ENCODE peak calls at places on chromosomes 2 and 18, in six cellular contexts. V, A, O, N, D and H are unnamed samples.

GRCh38 chr18:3468833-3469232 is 18.9 kb downstream of the TGIF1 start:
- DNase-seq in V (no peak), N (peak; percentile 66), D (no peak), A (no peak), O (no peak), H (no peak)

GRCh38 chr18:74496508-74497307 is 545 bp downstream of the CNDP2 start:
- DNase-seq in A (peak; percentile 43), N (peak; percentile 65), V (peak; percentile 68), O (peak; percentile 78), D (peak; percentile 87), H (peak; percentile 77)

GRCh38 chr2:151672277-151672676 is 62.0 kb downstream of the NEB start:
- DNase-seq in D (no peak), N (no peak), V (no peak), O (no peak), A (no peak), H (no peak)

GRCh38 chr18:50853863-50854271 is 25.1 kb upstream of the ME2 start:
- DNase-seq in D (no peak), N (peak; percentile 83), V (no peak), A (peak; percentile 79), O (no peak), H (no peak)

GRCh38 chr2:16012626-16013501 is 72.5 kb downstream of the MYCN start:
- DNase-seq in O (no peak), N (no peak), V (no peak), D (peak; percentile 77), A (no peak), H (no peak)

GRCh38 chr2:137928547-137929503 is 35.4 kb upstream of the HNMT start:
- DNase-seq in V (no peak), O (peak; percentile 21), N (peak; percentile 90), A (peak; percentile 70), D (no peak), H (no peak)

GRCh38 chr2:229344151-229344551 is 73.1 kb upstream of the PID1 start:
- DNase-seq in N (peak; percentile 31), O (no peak), D (no peak), A (peak; percentile 13), V (no peak), H (no peak)

GRCh38 chr2:128187032-128187654 is 96.1 kb downstream of the UGGT1 start:
- DNase-seq in D (no peak), N (peak; percentile 87), V (no peak), A (peak; percentile 43), O (peak; percentile 57), H (no peak)

GRCh38 chr2:157182834-157183396 is 74.6 kb upstream of the GALNT5 start:
- DNase-seq in N (peak; percentile 89), O (no peak), V (no peak), A (peak; percentile 79), D (no peak), H (no peak)

GRCh38 chr2:121596221-121597080 is 52.8 kb downstream of the CLASP1 start:
- DNase-seq in N (peak; percentile 71), O (peak; percentile 58), A (peak; percentile 43), D (no peak), V (no peak), H (no peak)

GRCh38 chr2:113977660-113978523 is 88.0 kb downstream of the ACTR3 start:
- DNase-seq in A (peak; percentile 28), V (no peak), D (no peak), N (peak; percentile 68), O (peak; percentile 37), H (no peak)

GRCh38 chr2:71743995-71744675 is 290.8 kb downstream of the DYSF start:
- DNase-seq in A (no peak), D (no peak), O (peak; percentile 37), N (no peak), V (no peak), H (no peak)

GRCh38 chr18:6219116-6219717 is 195.5 kb downstream of the L3MBTL4 start:
- DNase-seq in D (no peak), N (peak; percentile 62), V (no peak), A (peak; percentile 49), O (peak; percentile 58), H (no peak)

GRCh38 chr2:37802899-37803379 is 122.1 kb upstream of the RMDN2 start:
- DNase-seq in N (peak; percentile 40), O (no peak), V (no peak), A (peak; percentile 80), D (no peak), H (no peak)

GRCh38 chr2:101754613-101755012 is 57.1 kb downstream of the MAP4K4 start:
- DNase-seq in A (no peak), O (no peak), D (no peak), N (peak; percentile 45), V (no peak), H (no peak)

GRCh38 chr18:47901624-47902362 is 28.7 kb downstream of the SMAD2 start:
- DNase-seq in N (peak; percentile 42), V (no peak), A (no peak), O (no peak), D (no peak), H (no peak)

GRCh38 chr2:102657770-102658169 is 38.4 kb downstream of the SLC9A2 start:
- DNase-seq in O (no peak), N (no peak), A (no peak), V (no peak), D (no peak), H (no peak)

GRCh38 chr2:200081221-200081620 is 125.8 kb downstream of the MAIP1 start:
- DNase-seq in A (no peak), V (no peak), O (peak; percentile 61), D (no peak), N (no peak), H (no peak)

GRCh38 chr2:120341977-120342376 is 4.0 kb upstream of the INHBB start:
- DNase-seq in D (no peak), N (no peak), O (no peak), V (no peak), A (no peak), H (no peak)
- H3K27me3 ChIP-seq in D (peaks cover 58% of the 10 kb centered on the region), N (peaks cover 72% of the 10 kb centered on the region), O (peaks cover 21% of the 10 kb centered on the region), V (peaks cover 96% of the 10 kb centered on the region), A (peaks cover 47% of the 10 kb centered on the region), H (no peaks in the 10 kb centered on the region)

GRCh38 chr2:146220957-146221356 is 1623.9 kb upstream of the ACVR2A start:
- DNase-seq in V (no peak), A (no peak), N (no peak), O (no peak), D (no peak), H (no peak)
- H3K27me3 ChIP-seq in V (no peaks in the 10 kb centered on the region), A (no peaks in the 10 kb centered on the region), N (no peaks in the 10 kb centered on the region), O (no peaks in the 10 kb centered on the region), D (no peaks in the 10 kb centered on the region), H (no peaks in the 10 kb centered on the region)

GRCh38 chr2:170717599-170717963 is 2.4 kb downstream of the SP5 start:
- DNase-seq in O (no peak), D (no peak), A (no peak), V (no peak), N (no peak), H (no peak)

GRCh38 chr2:170717991-170718589 is 3.0 kb downstream of the SP5 start:
- DNase-seq in V (no peak), D (no peak), O (no peak), N (no peak), A (no peak), H (no peak)

GRCh38 chr2:170715932-170716777 is 1.0 kb downstream of the SP5 start:
- DNase-seq in A (no peak), N (no peak), O (no peak), D (peak; percentile 73), V (no peak), H (no peak)

GRCh38 chr2:170715062-170715931 is at the start of gene SP5:
- DNase-seq in O (peak; percentile 72), D (peak; percentile 87), V (peak; percentile 25), N (peak; percentile 51), A (peak; percentile 20), H (peak; percentile 65)

GRCh38 chr2:170716851-170717598 is 1.9 kb downstream of the SP5 start:
- DNase-seq in D (peak; percentile 82), V (peak; percentile 23), N (peak; percentile 50), A (no peak), O (no peak), H (no peak)
- H3K27me3 ChIP-seq in D (peaks cover 71% of the 10 kb centered on the region), V (peaks cover 100% of the 10 kb centered on the region), N (peaks cover 78% of the 10 kb centered on the region), A (peaks cover 77% of the 10 kb centered on the region), O (no peaks in the 10 kb centered on the region), H (no peaks in the 10 kb centered on the region)

GRCh38 chr2:64861338-64862000 is 127.7 kb upstream of the SLC1A4 start:
- DNase-seq in V (no peak), O (no peak), A (no peak), N (no peak), D (no peak), H (no peak)

GRCh38 chr2:64860936-64861335 is 128.3 kb upstream of the SLC1A4 start:
- DNase-seq in V (no peak), A (no peak), O (no peak), N (no peak), D (no peak), H (no peak)

GRCh38 chr2:64863097-64863820 is 125.9 kb upstream of the SLC1A4 start:
- DNase-seq in D (no peak), N (no peak), O (no peak), V (no peak), A (no peak), H (no peak)

GRCh38 chr2:64862623-64863022 is 126.6 kb upstream of the SLC1A4 start:
- DNase-seq in O (no peak), D (no peak), N (no peak), V (no peak), A (no peak), H (no peak)

GRCh38 chr2:64862001-64862397 is 127.2 kb upstream of the SLC1A4 start:
- DNase-seq in D (no peak), N (no peak), V (no peak), A (no peak), O (no peak), H (no peak)
- H3K27me3 ChIP-seq in D (no peaks in the 10 kb centered on the region), N (no peaks in the 10 kb centered on the region), V (no peaks in the 10 kb centered on the region), A (no peaks in the 10 kb centered on the region), O (no peaks in the 10 kb centered on the region), H (no peaks in the 10 kb centered on the region)

DNA sequence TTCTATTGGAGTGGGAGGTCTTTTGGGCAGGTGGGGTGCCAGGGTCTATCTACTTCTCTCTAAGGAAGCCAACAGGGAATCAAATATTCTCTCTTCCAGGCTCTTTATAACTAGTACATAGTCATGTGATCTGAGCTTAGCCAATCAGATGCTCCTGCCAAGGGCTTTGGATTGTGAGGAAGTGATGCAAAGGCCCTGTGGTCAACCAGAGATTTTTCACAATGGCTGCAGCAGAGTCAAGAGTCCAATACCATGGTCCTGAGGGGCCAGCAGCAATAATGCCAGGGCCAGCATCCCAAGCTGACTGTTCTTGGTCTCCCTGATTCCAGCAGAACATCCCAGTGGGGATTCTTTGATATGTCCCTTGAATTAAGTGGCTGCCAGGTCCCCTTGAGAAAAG is 8.4 kb upstream of the C2orf72 start:
- DNase-seq in A (no peak), D (no peak), N (no peak), V (no peak), O (no peak), H (no peak)
- H3K27me3 ChIP-seq in A (no peaks in the 10 kb centered on the region), D (no peaks in the 10 kb centered on the region), N (peaks cover 17% of the 10 kb centered on the region), V (peaks cover 79% of the 10 kb centered on the region), O (no peaks in the 10 kb centered on the region), H (no peaks in the 10 kb centered on the region)